ENCODE peak calls at places on chromosomes 6 and 20, in seven cellular contexts. S, Y, X, W, J, R and F are unnamed samples.

GRCh38 chr6:106146852-106147351 is 60.8 kb downstream of the PRDM1 start:
- DNase-seq in S (no peak), Y (no peak), X (no peak), W (no peak), J (no peak), R (no peak), F (no peak)

GRCh38 chr6:73579851-73580246 is 59.0 kb upstream of the EEF1A1 start:
- DNase-seq in S (no peak), Y (peak), X (peak), W (no peak), J (peak), R (no peak), F (no peak)

GRCh38 chr6:3868544-3868943 is 19.4 kb downstream of the FAM50B start:
- DNase-seq in S (no peak), Y (no peak), X (no peak), W (no peak), J (no peak), R (no peak), F (no peak)

GRCh38 chr6:14547284-14548001 is 429.9 kb downstream of the CD83 start:
- DNase-seq in S (no peak), Y (no peak), X (no peak), W (no peak), J (no peak), R (no peak), F (no peak)

GRCh38 chr6:167933847-167934246 is 63.6 kb upstream of the KIF25 start:
- DNase-seq in S (no peak), Y (no peak), X (no peak), W (no peak), J (no peak), R (no peak), F (no peak)

GRCh38 chr20:58131111-58131510 is 97.3 kb downstream of the ANKRD60 start:
- DNase-seq in S (no peak), Y (peak), X (no peak), W (no peak), J (peak), R (no peak), F (no peak)

GRCh38 chr6:220736-221475 is 71.4 kb upstream of the DUSP22 start:
- DNase-seq in S (no peak), Y (no peak), X (no peak), W (no peak), J (no peak), R (no peak), F (no peak)

GRCh38 chr6:44057931-44058616 is 69.2 kb downstream of the MRPL14 start:
- DNase-seq in S (no peak), Y (peak), X (no peak), W (no peak), J (no peak), R (no peak), F (no peak)

GRCh38 chr6:139647001-139647400 is 272.6 kb upstream of the CITED2 start:
- DNase-seq in S (no peak), Y (no peak), X (no peak), W (no peak), J (no peak), R (no peak), F (no peak)

GRCh38 chr6:22925304-22925835 is 356.0 kb downstream of the HDGFL1 start:
- DNase-seq in S (no peak), Y (no peak), X (no peak), W (no peak), J (no peak), R (no peak), F (no peak)

GRCh38 chr6:11309947-11310665 is 77.6 kb upstream of the NEDD9 start:
- DNase-seq in S (no peak), Y (no peak), X (no peak), W (no peak), J (no peak), R (no peak), F (no peak)